ENCODE peak calls at places on chromosome 10, in seven cellular contexts. One of them, this sample, is unnamed.

GRCh38 chr10:131810805-131811137 is 90.0 kb upstream of the PPP2R2D start:
- DNase-seq in fibroblast of lung: no peak
- DNase-seq in left ventricle myocardium inferior: no peak
- DNase-seq in Peyer's patch: no peak
- DNase-seq in heart left ventricle: no peak
- DNase-seq in gastrocnemius medialis: no peak
- DNase-seq in MM.1S: no peak
- DNase-seq in this sample: no peak

GRCh38 chr10:7686351-7687171 is 16.6 kb upstream of the ITIH2 start:
- DNase-seq in fibroblast of lung: no peak
- DNase-seq in left ventricle myocardium inferior: no peak
- DNase-seq in Peyer's patch: no peak
- DNase-seq in heart left ventricle: no peak
- DNase-seq in gastrocnemius medialis: no peak
- DNase-seq in MM.1S: no peak
- DNase-seq in this sample: no peak

GRCh38 chr10:86043236-86043635 is 323.4 kb downstream of the GRID1 start:
- DNase-seq in fibroblast of lung: no peak
- DNase-seq in left ventricle myocardium inferior: no peak
- DNase-seq in Peyer's patch: no peak
- DNase-seq in heart left ventricle: no peak
- DNase-seq in gastrocnemius medialis: no peak
- DNase-seq in MM.1S: no peak
- DNase-seq in this sample: no peak

GRCh38 chr10:69316313-69317059 is 38.2 kb downstream of the HK1 start:
- DNase-seq in fibroblast of lung: peak; percentile 35
- DNase-seq in left ventricle myocardium inferior: no peak
- DNase-seq in Peyer's patch: no peak
- DNase-seq in heart left ventricle: peak; percentile 50
- DNase-seq in gastrocnemius medialis: no peak
- DNase-seq in MM.1S: no peak
- DNase-seq in this sample: no peak

GRCh38 chr10:49139866-49140195 is 6.0 kb upstream of the FAM170B start:
- DNase-seq in fibroblast of lung: peak; percentile 84
- DNase-seq in left ventricle myocardium inferior: no peak
- DNase-seq in Peyer's patch: no peak
- DNase-seq in heart left ventricle: no peak
- DNase-seq in gastrocnemius medialis: no peak
- DNase-seq in MM.1S: no peak
- DNase-seq in this sample: no peak

GRCh38 chr10:130466271-130466997 is 330.2 kb downstream of the GLRX3 start:
- DNase-seq in fibroblast of lung: no peak
- DNase-seq in left ventricle myocardium inferior: no peak
- DNase-seq in Peyer's patch: no peak
- DNase-seq in heart left ventricle: no peak
- DNase-seq in gastrocnemius medialis: no peak
- DNase-seq in MM.1S: peak; percentile 82
- DNase-seq in this sample: peak; percentile 13

GRCh38 chr10:117860135-117860534 is 186.6 kb downstream of the RAB11FIP2 start:
- DNase-seq in fibroblast of lung: no peak
- DNase-seq in left ventricle myocardium inferior: no peak
- DNase-seq in Peyer's patch: no peak
- DNase-seq in heart left ventricle: no peak
- DNase-seq in gastrocnemius medialis: no peak
- DNase-seq in MM.1S: no peak
- DNase-seq in this sample: no peak

GRCh38 chr10:7027913-7028808 is 382.7 kb downstream of the SFMBT2 start:
- DNase-seq in fibroblast of lung: peak; percentile 86
- DNase-seq in left ventricle myocardium inferior: no peak
- DNase-seq in Peyer's patch: no peak
- DNase-seq in heart left ventricle: no peak
- DNase-seq in gastrocnemius medialis: no peak
- DNase-seq in MM.1S: no peak
- DNase-seq in this sample: no peak

GRCh38 chr10:82377608-82378007 is 502.6 kb downstream of the NRG3 start:
- DNase-seq in fibroblast of lung: peak; percentile 13
- DNase-seq in left ventricle myocardium inferior: no peak
- DNase-seq in Peyer's patch: no peak
- DNase-seq in heart left ventricle: no peak
- DNase-seq in gastrocnemius medialis: no peak
- DNase-seq in MM.1S: no peak
- DNase-seq in this sample: no peak

GRCh38 chr10:23364378-23364777 is 19.8 kb upstream of the C10orf67 start:
- DNase-seq in fibroblast of lung: no peak
- DNase-seq in left ventricle myocardium inferior: no peak
- DNase-seq in Peyer's patch: no peak
- DNase-seq in heart left ventricle: no peak
- DNase-seq in gastrocnemius medialis: no peak
- DNase-seq in MM.1S: no peak
- DNase-seq in this sample: no peak

GRCh38 chr10:17022898-17023297 is 106.7 kb downstream of the CUBN start:
- DNase-seq in fibroblast of lung: no peak
- DNase-seq in left ventricle myocardium inferior: no peak
- DNase-seq in Peyer's patch: no peak
- DNase-seq in heart left ventricle: no peak
- DNase-seq in gastrocnemius medialis: no peak
- DNase-seq in MM.1S: no peak
- DNase-seq in this sample: no peak

GRCh38 chr10:11871470-11871869 is 48.3 kb downstream of the PROSER2 start:
- DNase-seq in fibroblast of lung: no peak
- DNase-seq in left ventricle myocardium inferior: no peak
- DNase-seq in Peyer's patch: no peak
- DNase-seq in heart left ventricle: no peak
- DNase-seq in gastrocnemius medialis: no peak
- DNase-seq in MM.1S: no peak
- DNase-seq in this sample: no peak

GRCh38 chr10:62248465-62248864 is 20.2 kb downstream of the RTKN2 start:
- DNase-seq in fibroblast of lung: peak; percentile 56
- DNase-seq in left ventricle myocardium inferior: no peak
- DNase-seq in Peyer's patch: no peak
- DNase-seq in heart left ventricle: no peak
- DNase-seq in gastrocnemius medialis: no peak
- DNase-seq in MM.1S: peak; percentile 14
- DNase-seq in this sample: no peak

GRCh38 chr10:22420787-22421517 is 75.7 kb downstream of the SPAG6 start:
- DNase-seq in fibroblast of lung: peak; percentile 59
- DNase-seq in left ventricle myocardium inferior: no peak
- DNase-seq in Peyer's patch: no peak
- DNase-seq in heart left ventricle: no peak
- DNase-seq in gastrocnemius medialis: no peak
- DNase-seq in MM.1S: peak; percentile 72
- DNase-seq in this sample: no peak

GRCh38 chr10:43524434-43525247 is 49.8 kb downstream of the ZNF239 start:
- DNase-seq in fibroblast of lung: peak; percentile 0
- DNase-seq in left ventricle myocardium inferior: no peak
- DNase-seq in Peyer's patch: no peak
- DNase-seq in heart left ventricle: no peak
- DNase-seq in gastrocnemius medialis: no peak
- DNase-seq in MM.1S: no peak
- DNase-seq in this sample: no peak

GRCh38 chr10:122559228-122559627 is 1.3 kb upstream of the DMBT1 start:
- DNase-seq in fibroblast of lung: no peak
- DNase-seq in left ventricle myocardium inferior: no peak
- DNase-seq in Peyer's patch: no peak
- DNase-seq in heart left ventricle: no peak
- DNase-seq in gastrocnemius medialis: no peak
- DNase-seq in MM.1S: no peak
- DNase-seq in this sample: no peak

GRCh38 chr10:29127037-29127436 is 161.8 kb upstream of the LYZL1 start:
- DNase-seq in fibroblast of lung: no peak
- DNase-seq in left ventricle myocardium inferior: no peak
- DNase-seq in Peyer's patch: no peak
- DNase-seq in heart left ventricle: no peak
- DNase-seq in gastrocnemius medialis: no peak
- DNase-seq in MM.1S: no peak
- DNase-seq in this sample: no peak

GRCh38 chr10:17005621-17006566 is 123.7 kb downstream of the CUBN start:
- DNase-seq in fibroblast of lung: no peak
- DNase-seq in left ventricle myocardium inferior: no peak
- DNase-seq in Peyer's patch: no peak
- DNase-seq in heart left ventricle: no peak
- DNase-seq in gastrocnemius medialis: no peak
- DNase-seq in MM.1S: no peak
- DNase-seq in this sample: no peak

GRCh38 chr10:132585732-132586722 is 48.4 kb downstream of the INPP5A start:
- DNase-seq in fibroblast of lung: peak; percentile 21
- DNase-seq in left ventricle myocardium inferior: peak; percentile 53
- DNase-seq in Peyer's patch: no peak
- DNase-seq in heart left ventricle: peak; percentile 56
- DNase-seq in gastrocnemius medialis: no peak
- DNase-seq in MM.1S: no peak
- DNase-seq in this sample: no peak

GRCh38 chr10:93751074-93751572 is 6.6 kb upstream of the LGI1 start:
- DNase-seq in fibroblast of lung: no peak
- DNase-seq in left ventricle myocardium inferior: no peak
- DNase-seq in Peyer's patch: no peak
- DNase-seq in heart left ventricle: no peak
- DNase-seq in gastrocnemius medialis: no peak
- DNase-seq in MM.1S: no peak
- DNase-seq in this sample: no peak

GRCh38 chr10:93745411-93746065 is 12.2 kb upstream of the LGI1 start:
- DNase-seq in fibroblast of lung: peak; percentile 40
- DNase-seq in left ventricle myocardium inferior: no peak
- DNase-seq in Peyer's patch: no peak
- DNase-seq in heart left ventricle: peak; percentile 24
- DNase-seq in gastrocnemius medialis: no peak
- DNase-seq in MM.1S: no peak
- DNase-seq in this sample: peak; percentile 24

GRCh38 chr10:93742633-93743349 is 14.9 kb upstream of the LGI1 start:
- DNase-seq in fibroblast of lung: no peak
- DNase-seq in left ventricle myocardium inferior: no peak
- DNase-seq in Peyer's patch: no peak
- DNase-seq in heart left ventricle: no peak
- DNase-seq in gastrocnemius medialis: no peak
- DNase-seq in MM.1S: peak; percentile 55
- DNase-seq in this sample: no peak

GRCh38 chr10:93749218-93749799 is 8.4 kb upstream of the LGI1 start:
- DNase-seq in fibroblast of lung: no peak
- DNase-seq in left ventricle myocardium inferior: no peak
- DNase-seq in Peyer's patch: no peak
- DNase-seq in heart left ventricle: no peak
- DNase-seq in gastrocnemius medialis: no peak
- DNase-seq in MM.1S: no peak
- DNase-seq in this sample: no peak

GRCh38 chr10:93746844-93747284 is 10.9 kb upstream of the LGI1 start:
- DNase-seq in fibroblast of lung: peak; percentile 90
- DNase-seq in left ventricle myocardium inferior: no peak
- DNase-seq in Peyer's patch: no peak
- DNase-seq in heart left ventricle: no peak
- DNase-seq in gastrocnemius medialis: no peak
- DNase-seq in MM.1S: peak; percentile 30
- DNase-seq in this sample: peak; percentile 31
- TF ChIP-seq CTCF in fibroblast of lung: peak; percentile 8
- TF ChIP-seq CTCF in left ventricle myocardium inferior: no peak
- TF ChIP-seq CTCF in Peyer's patch: no peak
- TF ChIP-seq CTCF in heart left ventricle: no peak
- TF ChIP-seq CTCF in gastrocnemius medialis: no peak
- TF ChIP-seq CTCF in MM.1S: peak; percentile 55
- TF ChIP-seq CTCF in this sample: no peak

GRCh38 chr10:110900983-110901382 is 18.0 kb downstream of the BBIP1 start:
- DNase-seq in fibroblast of lung: no peak
- DNase-seq in left ventricle myocardium inferior: no peak
- DNase-seq in Peyer's patch: no peak
- DNase-seq in heart left ventricle: no peak
- DNase-seq in gastrocnemius medialis: no peak
- DNase-seq in MM.1S: no peak
- DNase-seq in this sample: no peak

GRCh38 chr10:110897184-110897583 is 21.8 kb downstream of the BBIP1 start:
- DNase-seq in fibroblast of lung: peak; percentile 32
- DNase-seq in left ventricle myocardium inferior: no peak
- DNase-seq in Peyer's patch: no peak
- DNase-seq in heart left ventricle: no peak
- DNase-seq in gastrocnemius medialis: no peak
- DNase-seq in MM.1S: no peak
- DNase-seq in this sample: no peak

GRCh38 chr10:110903280-110904278 is 15.4 kb downstream of the BBIP1 start:
- DNase-seq in fibroblast of lung: no peak
- DNase-seq in left ventricle myocardium inferior: no peak
- DNase-seq in Peyer's patch: no peak
- DNase-seq in heart left ventricle: no peak
- DNase-seq in gastrocnemius medialis: no peak
- DNase-seq in MM.1S: peak; percentile 74
- DNase-seq in this sample: no peak

GRCh38 chr10:110898391-110898790 is 20.6 kb downstream of the BBIP1 start:
- DNase-seq in fibroblast of lung: no peak
- DNase-seq in left ventricle myocardium inferior: no peak
- DNase-seq in Peyer's patch: no peak
- DNase-seq in heart left ventricle: no peak
- DNase-seq in gastrocnemius medialis: no peak
- DNase-seq in MM.1S: no peak
- DNase-seq in this sample: no peak

GRCh38 chr10:110901954-110902819 is 16.8 kb downstream of the BBIP1 start:
- DNase-seq in fibroblast of lung: peak; percentile 77
- DNase-seq in left ventricle myocardium inferior: no peak
- DNase-seq in Peyer's patch: no peak
- DNase-seq in heart left ventricle: no peak
- DNase-seq in gastrocnemius medialis: no peak
- DNase-seq in MM.1S: no peak
- DNase-seq in this sample: no peak
- H3K4me1 ChIP-seq in fibroblast of lung: no peaks in the 10 kb centered on the region
- H3K4me1 ChIP-seq in left ventricle myocardium inferior: peaks cover 14% of the 10 kb centered on the region
- H3K4me1 ChIP-seq in Peyer's patch: no peaks in the 10 kb centered on the region
- H3K4me1 ChIP-seq in heart left ventricle: no peaks in the 10 kb centered on the region
- H3K4me1 ChIP-seq in gastrocnemius medialis: no peaks in the 10 kb centered on the region
- H3K4me1 ChIP-seq in MM.1S: peaks cover 27% of the 10 kb centered on the region
- H3K4me1 ChIP-seq in this sample: no peaks in the 10 kb centered on the region

DNA sequence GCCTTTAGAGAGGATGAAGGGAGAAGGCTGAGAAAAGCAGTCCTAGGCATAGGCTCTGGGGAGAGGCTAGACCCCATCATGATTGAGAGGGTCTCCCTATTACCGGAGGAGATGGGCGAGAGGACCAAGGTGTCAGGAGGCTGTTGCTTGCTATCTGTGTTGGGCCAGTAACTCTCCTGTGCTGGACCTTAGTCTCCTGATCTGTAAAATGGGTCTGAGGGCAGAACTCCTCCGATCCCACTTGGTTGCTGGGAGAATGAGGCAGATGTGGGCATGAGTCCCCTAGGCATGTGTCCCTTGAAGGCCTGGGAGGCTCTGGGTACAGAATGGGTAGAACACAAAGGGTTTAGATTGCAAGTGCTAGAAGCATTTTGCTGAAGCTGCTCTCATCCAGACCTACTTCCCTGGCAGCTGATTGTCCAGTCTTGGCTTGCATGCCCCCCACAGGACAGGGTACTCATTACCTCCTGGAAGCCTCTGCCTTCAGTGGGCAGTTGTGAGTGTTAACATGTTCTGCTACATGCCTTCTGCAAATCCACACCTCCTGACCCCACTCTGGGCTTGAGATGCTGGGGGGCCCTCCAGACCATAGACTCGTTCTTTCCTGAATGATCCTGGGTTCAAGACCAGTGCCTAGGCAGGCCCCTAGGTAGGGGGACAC is 4.4 kb downstream of the ZMIZ1 start:
- DNase-seq in fibroblast of lung: no peak
- DNase-seq in left ventricle myocardium inferior: no peak
- DNase-seq in Peyer's patch: no peak
- DNase-seq in heart left ventricle: no peak
- DNase-seq in gastrocnemius medialis: no peak
- DNase-seq in MM.1S: no peak
- DNase-seq in this sample: no peak
- TF ChIP-seq CTCF in fibroblast of lung: no peak
- TF ChIP-seq CTCF in left ventricle myocardium inferior: no peak
- TF ChIP-seq CTCF in Peyer's patch: no peak
- TF ChIP-seq CTCF in heart left ventricle: no peak
- TF ChIP-seq CTCF in gastrocnemius medialis: no peak
- TF ChIP-seq CTCF in MM.1S: no peak
- TF ChIP-seq CTCF in this sample: no peak

GRCh38 chr10:44972874-44973306 is 5.7 kb downstream of the DEPP1 start:
- DNase-seq in fibroblast of lung: no peak
- DNase-seq in left ventricle myocardium inferior: no peak
- DNase-seq in Peyer's patch: no peak
- DNase-seq in heart left ventricle: no peak
- DNase-seq in gastrocnemius medialis: no peak
- DNase-seq in MM.1S: no peak
- DNase-seq in this sample: no peak
- H3K4me1 ChIP-seq in fibroblast of lung: peaks cover 12% of the 10 kb centered on the region
- H3K4me1 ChIP-seq in left ventricle myocardium inferior: peaks cover 91% of the 10 kb centered on the region
- H3K4me1 ChIP-seq in Peyer's patch: peaks cover 11% of the 10 kb centered on the region
- H3K4me1 ChIP-seq in heart left ventricle: peaks cover 60% of the 10 kb centered on the region
- H3K4me1 ChIP-seq in gastrocnemius medialis: peaks cover 57% of the 10 kb centered on the region
- H3K4me1 ChIP-seq in MM.1S: peaks cover 57% of the 10 kb centered on the region
- H3K4me1 ChIP-seq in this sample: peaks cover 52% of the 10 kb centered on the region

This sample was measured in tibial artery.